ENCODE peak calls at places on chromosome 11, in four cellular contexts. O is stimulated activated CD8-positive, alpha-beta memory T cell treated with anti-CD3 and anti-CD28 coated beads, Interleukin-2, amount 100 ng/mL, for 48 hours; X is NCI-H1105 treated with DMSO at 0.1 percent for 48 hours; F is activated effector memory CD4-positive, alpha-beta T cell treated with anti-CD3 and anti-CD28 coated beads, Interleukin-2, amount 50 U/mL, for 16 hours. B is an unnamed sample.

GRCh38 chr11:20596629-20597129 is 2.7 kb upstream of the SLC6A5 start:
- DNase-seq in X (no peak), F (no peak), O (no peak), B (peak)

GRCh38 chr11:35855685-35856084 is 88.2 kb upstream of the LDLRAD3 start:
- DNase-seq in O (no peak), F (no peak), X (no peak), B (no peak)

GRCh38 chr11:116823031-116823843 is at the start of gene APOA4:
- DNase-seq in O (no peak), F (no peak), X (no peak), B (no peak)

GRCh38 chr11:46513934-46514342 is 79.9 kb downstream of the AMBRA1 start:
- DNase-seq in F (no peak), O (no peak), X (peak), B (peak)

GRCh38 chr11:119417726-119418540 is 5.0 kb downstream of the THY1 start:
- DNase-seq in F (no peak), O (no peak), X (no peak), B (peak)

GRCh38 chr11:113789675-113790320 is 10.2 kb downstream of the CLDN25 start:
- DNase-seq in X (no peak), F (no peak), O (no peak), B (no peak)

GRCh38 chr11:81725691-81726090 is 1008.0 kb downstream of the FAM181B start:
- DNase-seq in F (no peak), O (no peak), X (no peak), B (peak)

GRCh38 chr11:69495441-69496201 is 14.2 kb downstream of the LINC01488 start:
- DNase-seq in F (no peak), O (no peak), X (no peak), B (no peak)

GRCh38 chr11:46279393-46280099 is 2.1 kb downstream of the CREB3L1 start:
- DNase-seq in O (no peak), X (peak), F (no peak), B (no peak)

GRCh38 chr11:76856111-76856510 is 4.6 kb upstream of the ACER3 start:
- DNase-seq in X (no peak), F (no peak), O (no peak), B (no peak)

GRCh38 chr11:44805596-44805995 is 78.8 kb downstream of the TSPAN18 start:
- DNase-seq in F (no peak), O (no peak), X (no peak), B (no peak)